ENCODE peak calls at places on chromosomes 12 and 14, in four cellular contexts. One of them, this sample, is unnamed.

GRCh38 chr14:76152333-76152681 is 585 bp downstream of the GPATCH2L start:
- DNase-seq in M059J: peak; percentile 90
- DNase-seq in HL-60: peak; percentile 80
- DNase-seq in GM10248: peak; percentile 79
- DNase-seq in this sample: peak; percentile 27

GRCh38 chr12:89977356-89978185 is 268.9 kb upstream of the ATP2B1 start:
- DNase-seq in M059J: no peak
- DNase-seq in HL-60: no peak
- DNase-seq in GM10248: no peak
- DNase-seq in this sample: no peak

GRCh38 chr12:82357340-82357739 is 847 bp downstream of the CCDC59 start:
- DNase-seq in M059J: no peak
- DNase-seq in HL-60: no peak
- DNase-seq in GM10248: no peak
- DNase-seq in this sample: no peak

GRCh38 chr12:96635844-96636243 is 146.5 kb downstream of the CFAP54 start:
- DNase-seq in M059J: peak; percentile 22
- DNase-seq in HL-60: no peak
- DNase-seq in GM10248: no peak
- DNase-seq in this sample: no peak

GRCh38 chr14:54117401-54117800 is 160.8 kb upstream of the BMP4 start:
- DNase-seq in M059J: no peak
- DNase-seq in HL-60: no peak
- DNase-seq in GM10248: no peak
- DNase-seq in this sample: no peak

GRCh38 chr12:68601767-68602166 is 8.9 kb upstream of the RAP1B start:
- DNase-seq in M059J: no peak
- DNase-seq in HL-60: no peak
- DNase-seq in GM10248: no peak
- DNase-seq in this sample: no peak

GRCh38 chr14:24253936-24254335 is 9.0 kb downstream of the TGM1 start:
- DNase-seq in M059J: no peak
- DNase-seq in HL-60: no peak
- DNase-seq in GM10248: no peak
- DNase-seq in this sample: no peak

GRCh38 chr12:74129702-74130101 is 407.9 kb upstream of the ATXN7L3B start:
- DNase-seq in M059J: peak; percentile 18
- DNase-seq in HL-60: no peak
- DNase-seq in GM10248: no peak
- DNase-seq in this sample: no peak

GRCh38 chr12:2636741-2637140 is 158.0 kb upstream of the FKBP4 start:
- DNase-seq in M059J: no peak
- DNase-seq in HL-60: no peak
- DNase-seq in GM10248: no peak
- DNase-seq in this sample: peak; percentile 31

GRCh38 chr12:117147639-117148038 is 42.6 kb downstream of the FBXO21 start:
- DNase-seq in M059J: no peak
- DNase-seq in HL-60: no peak
- DNase-seq in GM10248: no peak
- DNase-seq in this sample: no peak

GRCh38 chr12:120196363-120196762 is 1.8 kb upstream of the GCN1 start:
- DNase-seq in M059J: no peak
- DNase-seq in HL-60: no peak
- DNase-seq in GM10248: no peak
- DNase-seq in this sample: no peak

GRCh38 chr12:71297930-71298329 is 140.1 kb upstream of the TSPAN8 start:
- DNase-seq in M059J: no peak
- DNase-seq in HL-60: no peak
- DNase-seq in GM10248: no peak
- DNase-seq in this sample: no peak

GRCh38 chr12:55955800-55956508 is 9.9 kb downstream of the PMEL start:
- DNase-seq in M059J: peak; percentile 84
- DNase-seq in HL-60: peak; percentile 54
- DNase-seq in GM10248: no peak
- DNase-seq in this sample: no peak

GRCh38 chr12:42729532-42729895 is 140.0 kb upstream of the PRICKLE1 start:
- DNase-seq in M059J: peak; percentile 59
- DNase-seq in HL-60: no peak
- DNase-seq in GM10248: no peak
- DNase-seq in this sample: peak; percentile 51

GRCh38 chr14:55107766-55108554 is 21.1 kb upstream of the LGALS3 start:
- DNase-seq in M059J: peak; percentile 97
- DNase-seq in HL-60: peak; percentile 77
- DNase-seq in GM10248: peak; percentile 68
- DNase-seq in this sample: peak; percentile 94

GRCh38 chr14:95660550-95661515 is 25.4 kb upstream of the TCL1B start:
- DNase-seq in M059J: no peak
- DNase-seq in HL-60: no peak
- DNase-seq in GM10248: no peak
- DNase-seq in this sample: no peak

GRCh38 chr12:94831081-94831747 is 172.3 kb downstream of the NDUFA12 start:
- DNase-seq in M059J: no peak
- DNase-seq in HL-60: peak; percentile 10
- DNase-seq in GM10248: peak; percentile 85
- DNase-seq in this sample: no peak

GRCh38 chr12:39227218-39227617 is 215.7 kb downstream of the KIF21A start:
- DNase-seq in M059J: peak; percentile 57
- DNase-seq in HL-60: no peak
- DNase-seq in GM10248: no peak
- DNase-seq in this sample: no peak

GRCh38 chr12:48972213-48973021 is 882 bp upstream of the WNT10B start:
- DNase-seq in M059J: peak; percentile 89
- DNase-seq in HL-60: peak; percentile 43
- DNase-seq in GM10248: no peak
- DNase-seq in this sample: no peak

GRCh38 chr14:44316647-44317432 is 190.2 kb downstream of the FSCB start:
- DNase-seq in M059J: peak; percentile 81
- DNase-seq in HL-60: peak; percentile 7
- DNase-seq in GM10248: no peak
- DNase-seq in this sample: no peak

GRCh38 chr14:42673963-42674362 is 1067.3 kb downstream of the LRFN5 start:
- DNase-seq in M059J: no peak
- DNase-seq in HL-60: no peak
- DNase-seq in GM10248: no peak
- DNase-seq in this sample: no peak

GRCh38 chr12:9761407-9761736 is 671 bp upstream of the CD69 start:
- DNase-seq in M059J: peak; percentile 62
- DNase-seq in HL-60: no peak
- DNase-seq in GM10248: no peak
- DNase-seq in this sample: no peak

GRCh38 chr12:54701940-54702592 is 53.9 kb upstream of the DCD start:
- DNase-seq in M059J: peak; percentile 46
- DNase-seq in HL-60: peak; percentile 36
- DNase-seq in GM10248: peak; percentile 42
- DNase-seq in this sample: no peak

GRCh38 chr12:116135209-116135930 is 142.1 kb downstream of the MED13L start:
- DNase-seq in M059J: peak; percentile 92
- DNase-seq in HL-60: no peak
- DNase-seq in GM10248: no peak
- DNase-seq in this sample: no peak

GRCh38 chr14:60933920-60934655 is 46.8 kb downstream of the TRMT5 start:
- DNase-seq in M059J: no peak
- DNase-seq in HL-60: no peak
- DNase-seq in GM10248: no peak
- DNase-seq in this sample: no peak

GRCh38 chr12:16599081-16599480 is 6.9 kb downstream of the LMO3 start:
- DNase-seq in M059J: no peak
- DNase-seq in HL-60: no peak
- DNase-seq in GM10248: no peak
- DNase-seq in this sample: no peak

GRCh38 chr12:112848972-112849371 is 57.4 kb downstream of the RPH3A start:
- DNase-seq in M059J: no peak
- DNase-seq in HL-60: no peak
- DNase-seq in GM10248: no peak
- DNase-seq in this sample: no peak

GRCh38 chr12:109739747-109740693 is 26.4 kb downstream of the FAM222A start:
- DNase-seq in M059J: no peak
- DNase-seq in HL-60: no peak
- DNase-seq in GM10248: no peak
- DNase-seq in this sample: no peak

GRCh38 chr12:108846320-108846719 is 11.1 kb downstream of the SSH1 start:
- DNase-seq in M059J: no peak
- DNase-seq in HL-60: peak; percentile 25
- DNase-seq in GM10248: no peak
- DNase-seq in this sample: peak; percentile 98

GRCh38 chr14:31937730-31938346 is 139.3 kb upstream of the ARHGAP5 start:
- DNase-seq in M059J: peak; percentile 94
- DNase-seq in HL-60: no peak
- DNase-seq in GM10248: peak; percentile 67
- DNase-seq in this sample: no peak

GRCh38 chr14:104956290-104956890 is 21.8 kb downstream of the AHNAK2 start:
- DNase-seq in M059J: no peak
- DNase-seq in HL-60: no peak
- DNase-seq in GM10248: no peak
- DNase-seq in this sample: no peak

GRCh38 chr12:108468149-108468968 is 46.7 kb upstream of the FICD start:
- DNase-seq in M059J: peak; percentile 33
- DNase-seq in HL-60: peak; percentile 15
- DNase-seq in GM10248: peak; percentile 67
- DNase-seq in this sample: no peak